ENCODE peak calls at places on chromosomes 11 and 22, in eight cellular contexts. One of them, this sample, is unnamed.

GRCh38 chr22:19970479-19971275 is 29.1 kb upstream of the TXNRD2 start:
- DNase-seq in pancreas: peak; percentile 74
- DNase-seq in MM.1S: peak; percentile 54
- DNase-seq in naive thymus-derived CD4-positive, alpha-beta T cell: peak; percentile 70
- DNase-seq in A549: peak; percentile 62
- DNase-seq in left ventricle myocardium inferior: peak; percentile 71
- DNase-seq in cardiac muscle cell: peak; percentile 72
- DNase-seq in CD8-positive, alpha-beta T cell: peak; percentile 89
- DNase-seq in this sample: peak; percentile 71

GRCh38 chr11:34281256-34281655 is 76.6 kb downstream of the ABTB2 start:
- DNase-seq in cardiac muscle cell: no peak
- DNase-seq in CD8-positive, alpha-beta T cell: no peak
- DNase-seq in MM.1S: no peak
- DNase-seq in pancreas: no peak
- DNase-seq in naive thymus-derived CD4-positive, alpha-beta T cell: no peak
- DNase-seq in left ventricle myocardium inferior: no peak
- DNase-seq in A549: no peak
- DNase-seq in this sample: no peak

GRCh38 chr11:1844221-1845094 is 5.7 kb downstream of the TNNI2 start:
- DNase-seq in CD8-positive, alpha-beta T cell: peak; percentile 76
- DNase-seq in naive thymus-derived CD4-positive, alpha-beta T cell: peak; percentile 38
- DNase-seq in cardiac muscle cell: peak; percentile 51
- DNase-seq in MM.1S: no peak
- DNase-seq in A549: no peak
- DNase-seq in left ventricle myocardium inferior: peak; percentile 73
- DNase-seq in pancreas: no peak
- DNase-seq in this sample: peak; percentile 26

GRCh38 chr11:2803186-2804057 is 82.2 kb downstream of the CDKN1C start:
- DNase-seq in cardiac muscle cell: no peak
- DNase-seq in pancreas: peak; percentile 5
- DNase-seq in left ventricle myocardium inferior: peak; percentile 9
- DNase-seq in MM.1S: no peak
- DNase-seq in CD8-positive, alpha-beta T cell: no peak
- DNase-seq in A549: no peak
- DNase-seq in naive thymus-derived CD4-positive, alpha-beta T cell: no peak
- DNase-seq in this sample: no peak

GRCh38 chr22:20583471-20583922 is 76.1 kb downstream of the MED15 start:
- DNase-seq in MM.1S: peak; percentile 10
- DNase-seq in A549: no peak
- DNase-seq in cardiac muscle cell: no peak
- DNase-seq in left ventricle myocardium inferior: peak; percentile 64
- DNase-seq in naive thymus-derived CD4-positive, alpha-beta T cell: no peak
- DNase-seq in pancreas: no peak
- DNase-seq in CD8-positive, alpha-beta T cell: no peak
- DNase-seq in this sample: no peak

GRCh38 chr11:76661835-76662434 is 8.6 kb downstream of the LRRC32 start:
- DNase-seq in naive thymus-derived CD4-positive, alpha-beta T cell: no peak
- DNase-seq in MM.1S: no peak
- DNase-seq in CD8-positive, alpha-beta T cell: no peak
- DNase-seq in left ventricle myocardium inferior: no peak
- DNase-seq in A549: no peak
- DNase-seq in pancreas: no peak
- DNase-seq in cardiac muscle cell: no peak
- DNase-seq in this sample: no peak

GRCh38 chr11:102197759-102198158 is 87.5 kb downstream of the YAP1 start:
- DNase-seq in A549: no peak
- DNase-seq in MM.1S: no peak
- DNase-seq in cardiac muscle cell: peak; percentile 54
- DNase-seq in pancreas: no peak
- DNase-seq in CD8-positive, alpha-beta T cell: no peak
- DNase-seq in left ventricle myocardium inferior: no peak
- DNase-seq in naive thymus-derived CD4-positive, alpha-beta T cell: no peak
- DNase-seq in this sample: no peak

GRCh38 chr11:695332-695605 is 247 bp upstream of the DEAF1 start:
- DNase-seq in A549: no peak
- DNase-seq in left ventricle myocardium inferior: no peak
- DNase-seq in MM.1S: no peak
- DNase-seq in naive thymus-derived CD4-positive, alpha-beta T cell: no peak
- DNase-seq in cardiac muscle cell: no peak
- DNase-seq in pancreas: no peak
- DNase-seq in CD8-positive, alpha-beta T cell: no peak
- DNase-seq in this sample: no peak

GRCh38 chr11:78292109-78292803 is 103.5 kb downstream of the USP35 start:
- DNase-seq in CD8-positive, alpha-beta T cell: no peak
- DNase-seq in MM.1S: no peak
- DNase-seq in cardiac muscle cell: no peak
- DNase-seq in pancreas: no peak
- DNase-seq in left ventricle myocardium inferior: no peak
- DNase-seq in A549: no peak
- DNase-seq in naive thymus-derived CD4-positive, alpha-beta T cell: no peak
- DNase-seq in this sample: no peak

GRCh38 chr11:10807629-10808552 is 835 bp downstream of the EIF4G2 start:
- DNase-seq in pancreas: peak; percentile 56
- DNase-seq in CD8-positive, alpha-beta T cell: peak; percentile 73
- DNase-seq in cardiac muscle cell: peak; percentile 67
- DNase-seq in A549: no peak
- DNase-seq in MM.1S: peak; percentile 27
- DNase-seq in left ventricle myocardium inferior: peak; percentile 71
- DNase-seq in naive thymus-derived CD4-positive, alpha-beta T cell: peak; percentile 45
- DNase-seq in this sample: peak; percentile 40

GRCh38 chr22:38034278-38034882 is 22.8 kb upstream of the PICK1 start:
- DNase-seq in A549: peak; percentile 85
- DNase-seq in pancreas: peak; percentile 45
- DNase-seq in MM.1S: no peak
- DNase-seq in cardiac muscle cell: peak; percentile 95
- DNase-seq in left ventricle myocardium inferior: peak; percentile 70
- DNase-seq in CD8-positive, alpha-beta T cell: no peak
- DNase-seq in naive thymus-derived CD4-positive, alpha-beta T cell: no peak
- DNase-seq in this sample: no peak

GRCh38 chr11:27718853-27719574 is 18.8 kb upstream of the BDNF start:
- DNase-seq in A549: peak; percentile 55
- DNase-seq in MM.1S: no peak
- DNase-seq in pancreas: no peak
- DNase-seq in CD8-positive, alpha-beta T cell: no peak
- DNase-seq in cardiac muscle cell: peak; percentile 63
- DNase-seq in naive thymus-derived CD4-positive, alpha-beta T cell: no peak
- DNase-seq in left ventricle myocardium inferior: peak; percentile 22
- DNase-seq in this sample: no peak

GRCh38 chr11:71298761-71299181 is 46.4 kb upstream of the SHANK2 start:
- DNase-seq in left ventricle myocardium inferior: no peak
- DNase-seq in pancreas: no peak
- DNase-seq in A549: no peak
- DNase-seq in cardiac muscle cell: no peak
- DNase-seq in naive thymus-derived CD4-positive, alpha-beta T cell: no peak
- DNase-seq in MM.1S: no peak
- DNase-seq in CD8-positive, alpha-beta T cell: peak; percentile 25
- DNase-seq in this sample: no peak

GRCh38 chr22:23862103-23862502 is 4.4 kb downstream of the SLC2A11 start:
- DNase-seq in pancreas: peak; percentile 60
- DNase-seq in left ventricle myocardium inferior: no peak
- DNase-seq in MM.1S: peak; percentile 60
- DNase-seq in A549: peak; percentile 52
- DNase-seq in CD8-positive, alpha-beta T cell: no peak
- DNase-seq in cardiac muscle cell: peak; percentile 70
- DNase-seq in naive thymus-derived CD4-positive, alpha-beta T cell: no peak
- DNase-seq in this sample: peak; percentile 45

GRCh38 chr11:69508974-69509373 is 27.5 kb downstream of the LINC01488 start:
- DNase-seq in cardiac muscle cell: peak; percentile 8
- DNase-seq in naive thymus-derived CD4-positive, alpha-beta T cell: no peak
- DNase-seq in MM.1S: no peak
- DNase-seq in left ventricle myocardium inferior: peak; percentile 3
- DNase-seq in CD8-positive, alpha-beta T cell: no peak
- DNase-seq in pancreas: no peak
- DNase-seq in A549: no peak
- DNase-seq in this sample: no peak

GRCh38 chr11:26332572-26332915 is 614 bp downstream of the ANO3 start:
- DNase-seq in CD8-positive, alpha-beta T cell: no peak
- DNase-seq in MM.1S: no peak
- DNase-seq in A549: no peak
- DNase-seq in cardiac muscle cell: peak; percentile 84
- DNase-seq in naive thymus-derived CD4-positive, alpha-beta T cell: no peak
- DNase-seq in left ventricle myocardium inferior: no peak
- DNase-seq in pancreas: no peak
- DNase-seq in this sample: no peak

GRCh38 chr11:33891714-33892327 is at the start of gene LMO2:
- DNase-seq in A549: no peak
- DNase-seq in pancreas: peak; percentile 13
- DNase-seq in naive thymus-derived CD4-positive, alpha-beta T cell: no peak
- DNase-seq in cardiac muscle cell: no peak
- DNase-seq in CD8-positive, alpha-beta T cell: no peak
- DNase-seq in MM.1S: no peak
- DNase-seq in left ventricle myocardium inferior: no peak
- DNase-seq in this sample: no peak

GRCh38 chr11:83069441-83070043 is 2.2 kb downstream of the RAB30 start:
- DNase-seq in A549: no peak
- DNase-seq in naive thymus-derived CD4-positive, alpha-beta T cell: no peak
- DNase-seq in pancreas: no peak
- DNase-seq in CD8-positive, alpha-beta T cell: no peak
- DNase-seq in cardiac muscle cell: peak; percentile 12
- DNase-seq in MM.1S: no peak
- DNase-seq in left ventricle myocardium inferior: no peak
- DNase-seq in this sample: no peak

GRCh38 chr11:83071641-83072591 is at the start of gene RAB30:
- DNase-seq in cardiac muscle cell: peak; percentile 100
- DNase-seq in A549: peak; percentile 100
- DNase-seq in pancreas: peak; percentile 97
- DNase-seq in left ventricle myocardium inferior: peak; percentile 92
- DNase-seq in naive thymus-derived CD4-positive, alpha-beta T cell: peak; percentile 92
- DNase-seq in MM.1S: peak; percentile 100
- DNase-seq in CD8-positive, alpha-beta T cell: peak; percentile 91
- DNase-seq in this sample: peak; percentile 95

GRCh38 chr11:83068573-83068972 is 3.1 kb downstream of the RAB30 start:
- DNase-seq in CD8-positive, alpha-beta T cell: no peak
- DNase-seq in MM.1S: no peak
- DNase-seq in A549: no peak
- DNase-seq in pancreas: no peak
- DNase-seq in left ventricle myocardium inferior: no peak
- DNase-seq in cardiac muscle cell: no peak
- DNase-seq in naive thymus-derived CD4-positive, alpha-beta T cell: no peak
- DNase-seq in this sample: no peak

GRCh38 chr11:83070878-83071640 is 638 bp downstream of the RAB30 start:
- DNase-seq in left ventricle myocardium inferior: peak; percentile 50
- DNase-seq in naive thymus-derived CD4-positive, alpha-beta T cell: peak; percentile 36
- DNase-seq in A549: peak; percentile 39
- DNase-seq in MM.1S: no peak
- DNase-seq in cardiac muscle cell: peak; percentile 30
- DNase-seq in pancreas: no peak
- DNase-seq in CD8-positive, alpha-beta T cell: no peak
- DNase-seq in this sample: peak; percentile 37

DNA sequence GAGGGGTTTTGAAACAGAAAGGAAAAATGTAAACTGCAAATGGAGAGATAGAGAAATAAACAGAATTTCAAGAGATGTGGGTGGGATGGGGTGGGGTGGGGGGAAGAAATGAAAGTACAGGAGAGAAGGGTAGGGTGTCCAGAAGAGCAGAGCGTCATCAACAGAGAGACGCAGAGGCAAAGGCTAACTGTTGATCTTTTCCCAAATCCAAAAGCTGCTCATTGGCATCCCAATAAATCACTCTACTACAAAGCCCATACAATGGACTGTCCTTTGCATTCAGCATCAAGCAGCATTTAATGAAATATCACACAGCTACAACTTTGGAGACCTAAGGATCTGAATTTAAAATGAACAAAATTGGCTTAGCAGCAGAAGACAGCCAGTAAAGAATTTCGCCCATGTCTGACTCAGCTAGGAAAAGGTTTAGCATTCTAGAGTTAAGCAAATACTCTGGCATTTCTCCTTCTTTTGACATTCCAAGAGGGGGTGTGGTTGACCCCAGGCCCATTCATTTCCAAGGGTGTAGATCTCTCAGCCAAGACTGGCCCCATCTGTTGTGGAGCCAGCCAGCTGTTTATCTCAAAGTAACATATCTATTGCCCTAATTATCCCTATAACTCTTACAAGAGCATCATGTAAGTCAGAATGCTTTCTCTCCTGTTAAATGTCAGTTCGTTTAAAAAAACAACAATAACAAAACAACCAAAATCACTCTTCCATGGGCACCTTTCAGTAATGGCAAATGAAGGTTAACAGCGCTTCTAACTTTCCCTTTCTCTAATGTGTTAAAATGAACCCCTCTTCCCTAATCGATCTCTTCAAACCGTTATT is 1.4 kb downstream of the RAB30 start:
- DNase-seq in pancreas: no peak
- DNase-seq in naive thymus-derived CD4-positive, alpha-beta T cell: no peak
- DNase-seq in cardiac muscle cell: peak; percentile 77
- DNase-seq in MM.1S: no peak
- DNase-seq in left ventricle myocardium inferior: no peak
- DNase-seq in CD8-positive, alpha-beta T cell: no peak
- DNase-seq in A549: no peak
- DNase-seq in this sample: no peak
- H3K4me1 ChIP-seq in pancreas: peaks cover 10% of the 10 kb centered on the region
- H3K4me1 ChIP-seq in naive thymus-derived CD4-positive, alpha-beta T cell: peaks cover 27% of the 10 kb centered on the region
- H3K4me1 ChIP-seq in cardiac muscle cell: peaks cover 19% of the 10 kb centered on the region
- H3K4me1 ChIP-seq in MM.1S: peaks cover 24% of the 10 kb centered on the region
- H3K4me1 ChIP-seq in left ventricle myocardium inferior: peaks cover 88% of the 10 kb centered on the region
- H3K4me1 ChIP-seq in CD8-positive, alpha-beta T cell: peaks cover 34% of the 10 kb centered on the region
- H3K4me1 ChIP-seq in A549: peaks cover 25% of the 10 kb centered on the region
- H3K4me1 ChIP-seq in this sample: peaks cover 45% of the 10 kb centered on the region

GRCh38 chr22:21961127-21961867 is 8.6 kb upstream of the PPM1F start:
- DNase-seq in left ventricle myocardium inferior: no peak
- DNase-seq in MM.1S: no peak
- DNase-seq in pancreas: no peak
- DNase-seq in A549: no peak
- DNase-seq in CD8-positive, alpha-beta T cell: no peak
- DNase-seq in cardiac muscle cell: no peak
- DNase-seq in naive thymus-derived CD4-positive, alpha-beta T cell: no peak
- DNase-seq in this sample: no peak
- H3K4me3 ChIP-seq in left ventricle myocardium inferior: no peak overlapping the region
- H3K4me3 ChIP-seq in MM.1S: no peak overlapping the region
- H3K4me3 ChIP-seq in pancreas: no peak overlapping the region
- H3K4me3 ChIP-seq in A549: no peak overlapping the region
- H3K4me3 ChIP-seq in CD8-positive, alpha-beta T cell: no peak overlapping the region
- H3K4me3 ChIP-seq in cardiac muscle cell: no peak overlapping the region
- H3K4me3 ChIP-seq in naive thymus-derived CD4-positive, alpha-beta T cell: no peak overlapping the region
- H3K4me3 ChIP-seq in this sample: no peak overlapping the region

DNA sequence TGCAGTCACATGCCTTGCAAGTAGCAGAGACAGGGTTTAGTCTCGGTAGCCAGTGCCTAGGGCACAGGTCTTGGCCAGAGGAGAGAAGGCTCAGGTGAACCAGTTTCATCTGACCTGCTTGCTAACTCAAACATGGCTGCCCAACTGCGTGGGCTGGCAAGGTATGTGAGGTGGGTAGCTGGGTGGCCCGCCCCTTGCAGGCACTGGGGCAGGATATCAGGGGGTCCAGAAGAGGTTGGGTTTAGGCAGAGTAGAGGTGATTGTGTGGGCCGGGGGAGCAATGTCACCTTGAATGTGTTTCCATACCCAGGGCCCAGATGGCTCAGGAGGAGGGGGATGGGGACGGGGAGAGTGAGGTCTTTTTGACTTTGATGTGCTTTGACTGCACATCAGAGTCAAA is 37.7 kb downstream of the ST3GAL4 start:
- DNase-seq in CD8-positive, alpha-beta T cell: no peak
- DNase-seq in MM.1S: no peak
- DNase-seq in left ventricle myocardium inferior: no peak
- DNase-seq in pancreas: no peak
- DNase-seq in naive thymus-derived CD4-positive, alpha-beta T cell: no peak
- DNase-seq in A549: no peak
- DNase-seq in cardiac muscle cell: no peak
- DNase-seq in this sample: no peak
- H3K27ac ChIP-seq in CD8-positive, alpha-beta T cell: no peak overlapping the region
- H3K27ac ChIP-seq in MM.1S: no peak overlapping the region
- H3K27ac ChIP-seq in left ventricle myocardium inferior: peak overlapping the region; percentile 90
- H3K27ac ChIP-seq in pancreas: no peak overlapping the region
- H3K27ac ChIP-seq in naive thymus-derived CD4-positive, alpha-beta T cell: no peak overlapping the region
- H3K27ac ChIP-seq in A549: no peak overlapping the region
- H3K27ac ChIP-seq in cardiac muscle cell: no peak overlapping the region
- H3K27ac ChIP-seq in this sample: no peak overlapping the region

GRCh38 chr11:114075343-114075610 is 15.8 kb downstream of the ZBTB16 start:
- DNase-seq in CD8-positive, alpha-beta T cell: no peak
- DNase-seq in pancreas: no peak
- DNase-seq in A549: no peak
- DNase-seq in cardiac muscle cell: no peak
- DNase-seq in MM.1S: no peak
- DNase-seq in left ventricle myocardium inferior: no peak
- DNase-seq in naive thymus-derived CD4-positive, alpha-beta T cell: no peak
- DNase-seq in this sample: no peak
- H3K4me1 ChIP-seq in CD8-positive, alpha-beta T cell: peaks cover 47% of the 10 kb centered on the region
- H3K4me1 ChIP-seq in pancreas: peaks cover 36% of the 10 kb centered on the region
- H3K4me1 ChIP-seq in A549: no peaks in the 10 kb centered on the region
- H3K4me1 ChIP-seq in cardiac muscle cell: peaks cover 34% of the 10 kb centered on the region
- H3K4me1 ChIP-seq in MM.1S: peaks cover 35% of the 10 kb centered on the region
- H3K4me1 ChIP-seq in left ventricle myocardium inferior: peaks cover 100% of the 10 kb centered on the region
- H3K4me1 ChIP-seq in naive thymus-derived CD4-positive, alpha-beta T cell: peaks cover 32% of the 10 kb centered on the region
- H3K4me1 ChIP-seq in this sample: peaks cover 28% of the 10 kb centered on the region

This sample was measured in CD4-positive, CD25-positive, alpha-beta regulatory T cell.